ENCODE peak calls at places on chromosomes 5 and 9, in five cellular contexts. Q is stimulated activated CD8-positive, alpha-beta memory T cell treated with anti-CD3 and anti-CD28 coated beads, Interleukin-15, amount 100 ng/mL, for 4 hours; F is stimulated activated CD4-positive, alpha-beta T cell treated with anti-CD3 and anti-CD28 coated beads, Interleukin-15, amount 100 ng/mL, for 1 hour; W is DMS 273 treated with DMSO at 0.1 percent for 48 hours; J is RPMI7951. S is an unnamed sample.

GRCh38 chr5:143275871-143276363 is 127.6 kb downstream of the NR3C1 start:
- DNase-seq in Q (no peak), F (no peak), W (no peak), J (no peak), S (no peak)

GRCh38 chr9:91162784-91163440 is 198.8 kb downstream of the AUH start:
- DNase-seq in Q (no peak), F (no peak), W (no peak), J (peak), S (peak)

GRCh38 chr5:172411423-172412111 is 42.8 kb downstream of the SH3PXD2B start:
- DNase-seq in Q (no peak), F (no peak), W (no peak), J (peak), S (no peak)

GRCh38 chr5:3333836-3334235 is 261.8 kb upstream of the IRX1 start:
- DNase-seq in Q (no peak), F (no peak), W (no peak), J (no peak), S (no peak)

GRCh38 chr5:157350939-157351338 is 85.0 kb downstream of the CYFIP2 start:
- DNase-seq in Q (no peak), F (no peak), W (no peak), J (no peak), S (no peak)

GRCh38 chr5:33785571-33785970 is 106.2 kb downstream of the ADAMTS12 start:
- DNase-seq in Q (no peak), F (no peak), W (no peak), J (no peak), S (no peak)

GRCh38 chr9:110278080-110278707 is 21.9 kb upstream of the TXN start:
- DNase-seq in Q (no peak), F (no peak), W (no peak), J (peak), S (no peak)

GRCh38 chr9:136975624-136976023 is 1.7 kb upstream of the PTGDS start:
- DNase-seq in Q (no peak), F (no peak), W (no peak), J (peak), S (no peak)

GRCh38 chr5:154513669-154514084 is 35.6 kb upstream of the HAND1 start:
- DNase-seq in Q (no peak), F (no peak), W (no peak), J (peak), S (no peak)

GRCh38 chr9:15243086-15243485 is 63.9 kb downstream of the TTC39B start:
- DNase-seq in Q (no peak), F (no peak), W (no peak), J (no peak), S (no peak)

GRCh38 chr5:16617272-16617973 is 626 bp upstream of the RETREG1 start:
- DNase-seq in Q (no peak), F (peak), W (no peak), J (no peak), S (no peak)

GRCh38 chr5:40605295-40605958 is 74.3 kb upstream of the PTGER4 start:
- DNase-seq in Q (no peak), F (no peak), W (no peak), J (peak), S (no peak)

GRCh38 chr9:74333633-74334032 is 163.5 kb upstream of the RORB start:
- DNase-seq in Q (no peak), F (no peak), W (no peak), J (no peak), S (no peak)

GRCh38 chr9:137369911-137370630 is 52.9 kb downstream of the EXD3 start:
- DNase-seq in Q (no peak), F (no peak), W (no peak), J (no peak), S (peak)

GRCh38 chr5:140175367-140176027 is 509 bp downstream of the CYSTM1 start:
- DNase-seq in Q (peak), F (peak), W (peak), J (peak), S (peak)

GRCh38 chr9:3521961-3522360 is 3.8 kb downstream of the RFX3 start:
- DNase-seq in Q (no peak), F (no peak), W (no peak), J (no peak), S (no peak)

GRCh38 chr5:142977363-142978051 is 207.3 kb downstream of the ARHGAP26 start:
- DNase-seq in Q (peak), F (no peak), W (no peak), J (peak), S (no peak)

GRCh38 chr5:38766151-38766550 is 79.7 kb upstream of the OSMR start:
- DNase-seq in Q (no peak), F (no peak), W (no peak), J (no peak), S (no peak)

GRCh38 chr5:173884402-173885053 is 3.6 kb upstream of the CPEB4 start:
- DNase-seq in Q (no peak), F (no peak), W (no peak), J (no peak), S (no peak)

GRCh38 chr9:18979367-18979766 is 53.6 kb downstream of the SAXO1 start:
- DNase-seq in Q (no peak), F (no peak), W (no peak), J (peak), S (no peak)

GRCh38 chr5:140258016-140258415 is 44.9 kb downstream of the PFDN1 start:
- DNase-seq in Q (no peak), F (no peak), W (no peak), J (peak), S (no peak)

GRCh38 chr9:94085062-94085639 is 887 bp downstream of the PTPDC1 start:
- DNase-seq in Q (no peak), F (no peak), W (no peak), J (peak), S (no peak)

GRCh38 chr5:61182449-61182848 is 20.2 kb upstream of the SMIM15 start:
- DNase-seq in Q (no peak), F (no peak), W (no peak), J (no peak), S (no peak)

GRCh38 chr5:134184155-134185135 is 7.7 kb upstream of the SKP1 start:
- DNase-seq in Q (peak), F (peak), W (peak), J (peak), S (peak)

GRCh38 chr9:87685871-87686519 is 39.9 kb upstream of the CTSL start:
- DNase-seq in Q (no peak), F (no peak), W (no peak), J (no peak), S (no peak)

GRCh38 chr5:167723254-167723871 is 568.1 kb upstream of the WWC1 start:
- DNase-seq in Q (peak), F (peak), W (peak), J (peak), S (peak)

GRCh38 chr5:22835630-22836029 is 17.5 kb downstream of the CDH12 start:
- DNase-seq in Q (no peak), F (no peak), W (no peak), J (no peak), S (no peak)

GRCh38 chr5:34657550-34657921 is 1.4 kb downstream of the RAI14 start:
- DNase-seq in Q (no peak), F (no peak), W (no peak), J (peak), S (peak)

GRCh38 chr5:172572440-172572839 is 68.6 kb upstream of the NEURL1B start:
- DNase-seq in Q (no peak), F (no peak), W (no peak), J (no peak), S (peak)

GRCh38 chr9:81600631-81601030 is 88.7 kb downstream of the TLE1 start:
- DNase-seq in Q (no peak), F (no peak), W (no peak), J (no peak), S (peak)

GRCh38 chr9:107312651-107313050 is 29.6 kb downstream of the RAD23B start:
- DNase-seq in Q (no peak), F (no peak), W (no peak), J (peak), S (no peak)

GRCh38 chr9:71778085-71778484 is 9.8 kb upstream of the CEMIP2 start:
- DNase-seq in Q (no peak), F (no peak), W (no peak), J (no peak), S (no peak)

GRCh38 chr5:112366987-112367386 is 52.1 kb downstream of the EPB41L4A start:
- DNase-seq in Q (no peak), F (no peak), W (no peak), J (peak), S (no peak)

GRCh38 chr9:98022447-98022846 is 34.1 kb upstream of the NANS start:
- DNase-seq in Q (no peak), F (no peak), W (no peak), J (peak), S (no peak)

GRCh38 chr5:168807261-168807660 is 228.1 kb upstream of the PANK3 start:
- DNase-seq in Q (no peak), F (no peak), W (no peak), J (no peak), S (no peak)

GRCh38 chr9:98924971-98925820 is 18.5 kb upstream of the COL15A1 start:
- DNase-seq in Q (no peak), F (no peak), W (no peak), J (no peak), S (no peak)

GRCh38 chr5:18686253-18686652 is 1052.0 kb downstream of the TAF11L14 start:
- DNase-seq in Q (no peak), F (no peak), W (no peak), J (no peak), S (no peak)

S was measured in kidney.